ENCODE peak calls at places on chromosomes 11 and 22, in ten cellular contexts. B is coronary artery, A is AG04450, N is GM12865, S is lower leg skin, T is nephron progenitor cell, Y is colonic mucosa, D is chondrocyte, E is IMR-90, M is astrocyte of the spinal cord. R is an unnamed sample.

GRCh38 chr22:38335077-38335476 is 17.8 kb upstream of the CSNK1E start:
- DNase-seq in B (no peak), A (no peak), N (no peak), S (no peak), T (no peak), Y (no peak), D (no peak), E (peak), M (no peak), R (no peak)

GRCh38 chr11:1211838-1212237 is 11.0 kb upstream of the MUC5B start:
- DNase-seq in B (no peak), A (no peak), N (no peak), S (no peak), T (no peak), Y (no peak), D (no peak), E (no peak), M (no peak), R (no peak)

GRCh38 chr11:96863520-96863919 is 473.7 kb downstream of the JRKL start:
- DNase-seq in B (no peak), A (no peak), N (no peak), S (no peak), T (no peak), Y (no peak), D (no peak), E (no peak), M (no peak), R (peak)

GRCh38 chr22:39227542-39228272 is 17.1 kb downstream of the PDGFB start:
- DNase-seq in B (no peak), A (no peak), N (no peak), S (no peak), T (no peak), Y (no peak), D (no peak), E (no peak), M (no peak), R (no peak)

GRCh38 chr11:120894207-120894989 is 129.5 kb upstream of the TBCEL start:
- DNase-seq in B (no peak), A (no peak), N (no peak), S (peak), T (no peak), Y (no peak), D (no peak), E (no peak), M (no peak), R (no peak)

GRCh38 chr22:21961886-21962654 is 9.4 kb upstream of the PPM1F start:
- DNase-seq in B (no peak), A (peak), N (no peak), S (no peak), T (no peak), Y (peak), D (no peak), E (peak), M (peak), R (no peak)

GRCh38 chr11:36142439-36142838 is 146.8 kb downstream of the COMMD9 start:
- DNase-seq in B (no peak), A (no peak), N (no peak), S (no peak), T (peak), Y (no peak), D (no peak), E (no peak), M (no peak), R (no peak)

GRCh38 chr11:235180-235997 is 753 bp downstream of the SIRT3 start:
- DNase-seq in B (no peak), A (no peak), N (peak), S (no peak), T (no peak), Y (no peak), D (no peak), E (peak), M (peak), R (no peak)

GRCh38 chr11:4072668-4073285 is 21.8 kb upstream of the RRM1 start:
- DNase-seq in B (no peak), A (peak), N (peak), S (peak), T (peak), Y (peak), D (no peak), E (peak), M (peak), R (no peak)

GRCh38 chr11:106306942-106307341 is 229.5 kb downstream of the AASDHPPT start:
- DNase-seq in B (no peak), A (no peak), N (no peak), S (no peak), T (no peak), Y (no peak), D (no peak), E (no peak), M (no peak), R (no peak)
- TF ChIP-seq CTCF in B (no peak), A (peak), N (no peak), S (no peak), T (no peak), Y (no peak), D (peak), E (peak), M (peak), R (no peak)

GRCh38 chr22:36334081-36334831 is 53.5 kb downstream of the MYH9 start:
- DNase-seq in B (no peak), A (no peak), N (no peak), S (no peak), T (no peak), Y (peak), D (no peak), E (no peak), M (no peak), R (peak)
- TF ChIP-seq CTCF in B (no peak), A (peak), N (no peak), S (no peak), T (no peak), Y (no peak), D (peak), E (no peak), M (peak), R (no peak)

DNA sequence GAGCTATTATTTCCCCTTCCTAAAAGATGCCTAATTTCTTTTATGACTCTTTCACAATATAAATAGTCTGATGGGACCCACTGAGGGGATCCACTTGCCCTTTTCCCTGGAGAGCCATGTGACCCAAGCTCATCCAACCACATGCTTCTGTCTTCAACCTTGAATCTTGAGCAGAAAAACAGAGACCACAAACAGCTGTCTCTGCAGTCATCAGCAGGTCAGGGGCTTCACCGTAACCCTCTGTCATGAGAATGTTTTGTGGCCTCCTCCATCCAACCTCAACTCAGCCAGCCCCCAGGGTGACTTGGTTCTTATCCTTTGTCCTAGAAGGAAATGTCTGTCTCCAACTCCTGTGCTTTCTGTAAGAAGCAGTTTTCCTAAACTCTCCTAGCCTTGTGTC is 129.6 kb upstream of the POU2AF2 start:
- DNase-seq in B (no peak), A (no peak), N (peak), S (no peak), T (no peak), Y (no peak), D (no peak), E (no peak), M (no peak), R (no peak)
- TF ChIP-seq CTCF in B (no peak), A (no peak), N (no peak), S (no peak), T (no peak), Y (no peak), D (no peak), E (no peak), M (no peak), R (no peak)

GRCh38 chr11:44313701-44314489 is 4.0 kb upstream of the ALX4 start:
- DNase-seq in B (no peak), A (no peak), N (no peak), S (no peak), T (no peak), Y (no peak), D (no peak), E (no peak), M (no peak), R (no peak)

GRCh38 chr11:44318369-44318768 is 8.4 kb upstream of the ALX4 start:
- DNase-seq in B (no peak), A (no peak), N (no peak), S (no peak), T (no peak), Y (no peak), D (no peak), E (no peak), M (no peak), R (no peak)

GRCh38 chr11:44314733-44315132 is 4.8 kb upstream of the ALX4 start:
- DNase-seq in B (no peak), A (no peak), N (no peak), S (no peak), T (no peak), Y (no peak), D (no peak), E (no peak), M (no peak), R (no peak)

GRCh38 chr11:44316388-44317240 is 6.7 kb upstream of the ALX4 start:
- DNase-seq in B (no peak), A (no peak), N (no peak), S (no peak), T (peak), Y (no peak), D (no peak), E (no peak), M (no peak), R (no peak)

DNA sequence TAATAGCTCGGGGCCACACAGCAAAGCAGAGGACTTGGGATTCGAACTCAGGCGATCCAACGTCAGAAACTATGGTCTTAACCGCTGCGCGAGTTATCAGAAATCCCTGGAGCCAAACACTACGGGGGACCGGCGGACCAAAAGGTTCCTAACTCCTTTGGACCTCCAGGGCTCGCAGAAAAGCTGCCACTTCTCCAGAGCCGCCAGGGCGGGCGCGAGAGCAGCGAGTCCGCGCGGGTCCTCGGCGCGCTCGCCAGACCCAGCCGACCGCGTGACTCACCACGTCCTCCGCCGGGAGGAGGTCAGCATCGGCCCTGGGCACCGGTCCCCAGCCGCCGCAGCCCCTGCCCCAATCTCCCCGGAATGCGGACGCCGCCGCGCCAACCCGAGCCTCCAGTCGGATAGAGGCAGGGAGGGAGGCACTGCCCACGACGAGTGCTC is 6.0 kb upstream of the ALX4 start:
- DNase-seq in B (no peak), A (no peak), N (no peak), S (no peak), T (peak), Y (no peak), D (no peak), E (peak), M (no peak), R (no peak)
- TF ChIP-seq CTCF in B (no peak), A (no peak), N (no peak), S (no peak), T (no peak), Y (no peak), D (peak), E (no peak), M (no peak), R (no peak)

GRCh38 chr22:23888615-23889401 is 5.4 kb upstream of the MIF start:
- DNase-seq in B (no peak), A (no peak), N (no peak), S (no peak), T (no peak), Y (no peak), D (no peak), E (peak), M (peak), R (no peak)
- TF ChIP-seq CTCF in B (no peak), A (peak), N (no peak), S (no peak), T (no peak), Y (no peak), D (peak), E (peak), M (no peak), R (no peak)

DNA sequence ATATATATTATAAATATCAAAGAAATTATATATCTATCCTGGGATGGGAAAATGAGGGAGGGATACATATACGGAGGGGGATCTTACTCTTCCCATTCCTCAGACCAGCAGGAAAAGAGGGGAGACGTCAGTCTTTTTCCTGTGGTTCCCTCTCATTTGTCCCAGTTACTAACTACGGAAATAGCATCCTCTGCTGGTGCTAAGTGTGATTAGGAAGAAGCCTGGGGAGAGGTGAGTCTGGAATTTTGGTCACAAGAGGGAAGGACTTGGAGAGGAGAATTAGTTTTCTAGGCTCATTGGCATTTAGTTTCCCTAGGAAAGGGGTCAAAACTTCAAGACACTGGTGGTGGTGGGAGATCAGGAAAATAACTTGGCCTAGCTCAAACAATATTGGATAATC is 11.6 kb downstream of the MED19 start:
- DNase-seq in B (no peak), A (no peak), N (no peak), S (no peak), T (no peak), Y (no peak), D (no peak), E (no peak), M (no peak), R (no peak)
- TF ChIP-seq CTCF in B (no peak), A (no peak), N (no peak), S (no peak), T (no peak), Y (no peak), D (no peak), E (no peak), M (no peak), R (no peak)

GRCh38 chr11:48108231-48109045 is 108.2 kb upstream of the OR4B1 start:
- DNase-seq in B (peak), A (no peak), N (no peak), S (no peak), T (no peak), Y (no peak), D (no peak), E (no peak), M (no peak), R (no peak)

GRCh38 chr11:48111941-48112340 is 104.7 kb upstream of the OR4B1 start:
- DNase-seq in B (no peak), A (no peak), N (no peak), S (no peak), T (no peak), Y (no peak), D (no peak), E (no peak), M (no peak), R (no peak)

GRCh38 chr11:48110509-48110766 is 106.2 kb upstream of the OR4B1 start:
- DNase-seq in B (no peak), A (no peak), N (no peak), S (no peak), T (no peak), Y (no peak), D (no peak), E (no peak), M (no peak), R (no peak)

GRCh38 chr11:48107188-48107704 is 109.4 kb upstream of the OR4B1 start:
- DNase-seq in B (peak), A (no peak), N (peak), S (no peak), T (no peak), Y (no peak), D (no peak), E (peak), M (no peak), R (no peak)

DNA sequence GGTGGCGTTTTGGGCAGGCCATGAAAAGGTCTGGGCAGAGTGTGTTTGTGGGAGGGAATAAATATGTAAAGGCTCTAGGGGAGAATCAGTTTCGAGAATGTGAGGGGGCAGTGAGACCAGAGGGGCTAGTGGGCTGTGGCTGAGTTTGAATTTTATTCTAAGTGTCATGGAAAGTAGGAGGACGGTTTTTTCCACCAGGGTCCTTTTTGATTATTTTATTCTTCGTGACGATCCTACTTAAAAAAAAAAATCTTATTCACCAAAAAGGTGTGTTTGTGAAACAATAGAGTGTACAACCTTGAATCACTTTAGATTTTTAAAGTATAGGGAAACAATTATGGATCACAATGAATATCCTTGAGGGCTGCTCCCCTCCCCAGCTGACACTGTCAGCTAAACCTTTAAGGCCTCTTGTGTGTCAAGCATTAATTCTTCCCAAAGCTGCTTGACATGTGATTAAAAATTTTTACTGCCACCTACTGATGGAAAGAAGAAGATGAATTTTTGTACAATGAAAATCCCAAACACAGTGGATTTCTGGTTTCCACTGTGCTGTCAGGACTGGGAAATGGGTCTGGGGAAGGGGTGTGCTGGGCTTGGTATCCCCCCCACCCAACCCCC is 107.5 kb upstream of the OR4B1 start:
- DNase-seq in B (peak), A (no peak), N (peak), S (no peak), T (no peak), Y (no peak), D (no peak), E (peak), M (peak), R (no peak)
- TF ChIP-seq CTCF in B (no peak), A (peak), N (peak), S (no peak), T (no peak), Y (peak), D (peak), E (peak), M (peak), R (no peak)